ENCODE peak calls at places on chromosomes 7 and 10, in eight cellular contexts. One of them, this sample, is unnamed.

GRCh38 chr7:2927592-2927991 is 83.5 kb upstream of the GNA12 start:
- DNase-seq in GOT3: no peak
- DNase-seq in GM04504: no peak
- DNase-seq in effector memory CD4-positive, alpha-beta T cell: no peak
- DNase-seq in thyroid gland: no peak
- DNase-seq in activated CD8-positive, alpha-beta memory T cell treated with anti-CD3 and anti-CD28 coated beads for 4 hours: no peak
- DNase-seq in nucleus accumbens: no peak
- DNase-seq in T-helper 9 cell: no peak
- DNase-seq in this sample: no peak

GRCh38 chr10:93458821-93459257 is 23.3 kb downstream of the MYOF start:
- DNase-seq in GOT3: peak
- DNase-seq in GM04504: peak
- DNase-seq in effector memory CD4-positive, alpha-beta T cell: no peak
- DNase-seq in thyroid gland: peak
- DNase-seq in activated CD8-positive, alpha-beta memory T cell treated with anti-CD3 and anti-CD28 coated beads for 4 hours: no peak
- DNase-seq in nucleus accumbens: no peak
- DNase-seq in T-helper 9 cell: no peak
- DNase-seq in this sample: no peak

GRCh38 chr7:33744293-33744692 is 161.0 kb upstream of the BMPER start:
- DNase-seq in GOT3: no peak
- DNase-seq in GM04504: no peak
- DNase-seq in effector memory CD4-positive, alpha-beta T cell: no peak
- DNase-seq in thyroid gland: no peak
- DNase-seq in activated CD8-positive, alpha-beta memory T cell treated with anti-CD3 and anti-CD28 coated beads for 4 hours: no peak
- DNase-seq in nucleus accumbens: no peak
- DNase-seq in T-helper 9 cell: no peak
- DNase-seq in this sample: no peak

GRCh38 chr7:152136623-152137022 is 111.1 kb downstream of the GALNT11 start:
- DNase-seq in GOT3: no peak
- DNase-seq in GM04504: peak
- DNase-seq in effector memory CD4-positive, alpha-beta T cell: no peak
- DNase-seq in thyroid gland: no peak
- DNase-seq in activated CD8-positive, alpha-beta memory T cell treated with anti-CD3 and anti-CD28 coated beads for 4 hours: no peak
- DNase-seq in nucleus accumbens: no peak
- DNase-seq in T-helper 9 cell: no peak
- DNase-seq in this sample: no peak

GRCh38 chr10:92757066-92757716 is 67.4 kb downstream of the HHEX start:
- DNase-seq in GOT3: no peak
- DNase-seq in GM04504: peak
- DNase-seq in effector memory CD4-positive, alpha-beta T cell: no peak
- DNase-seq in thyroid gland: peak
- DNase-seq in activated CD8-positive, alpha-beta memory T cell treated with anti-CD3 and anti-CD28 coated beads for 4 hours: no peak
- DNase-seq in nucleus accumbens: peak
- DNase-seq in T-helper 9 cell: no peak
- DNase-seq in this sample: no peak

GRCh38 chr7:2040893-2041270 is 191.9 kb downstream of the MAD1L1 start:
- DNase-seq in GOT3: no peak
- DNase-seq in GM04504: no peak
- DNase-seq in effector memory CD4-positive, alpha-beta T cell: no peak
- DNase-seq in thyroid gland: no peak
- DNase-seq in activated CD8-positive, alpha-beta memory T cell treated with anti-CD3 and anti-CD28 coated beads for 4 hours: no peak
- DNase-seq in nucleus accumbens: no peak
- DNase-seq in T-helper 9 cell: no peak
- DNase-seq in this sample: no peak

GRCh38 chr7:14717711-14718304 is 184.7 kb downstream of the DGKB start:
- DNase-seq in GOT3: no peak
- DNase-seq in GM04504: no peak
- DNase-seq in effector memory CD4-positive, alpha-beta T cell: no peak
- DNase-seq in thyroid gland: no peak
- DNase-seq in activated CD8-positive, alpha-beta memory T cell treated with anti-CD3 and anti-CD28 coated beads for 4 hours: no peak
- DNase-seq in nucleus accumbens: no peak
- DNase-seq in T-helper 9 cell: no peak
- DNase-seq in this sample: no peak

GRCh38 chr10:75043256-75044121 is 68.0 kb upstream of the SAMD8 start:
- DNase-seq in GOT3: no peak
- DNase-seq in GM04504: no peak
- DNase-seq in effector memory CD4-positive, alpha-beta T cell: peak
- DNase-seq in thyroid gland: no peak
- DNase-seq in activated CD8-positive, alpha-beta memory T cell treated with anti-CD3 and anti-CD28 coated beads for 4 hours: no peak
- DNase-seq in nucleus accumbens: no peak
- DNase-seq in T-helper 9 cell: peak
- DNase-seq in this sample: peak

GRCh38 chr7:101546308-101546936 is 82.7 kb downstream of the MYL10 start:
- DNase-seq in GOT3: no peak
- DNase-seq in GM04504: no peak
- DNase-seq in effector memory CD4-positive, alpha-beta T cell: no peak
- DNase-seq in thyroid gland: no peak
- DNase-seq in activated CD8-positive, alpha-beta memory T cell treated with anti-CD3 and anti-CD28 coated beads for 4 hours: no peak
- DNase-seq in nucleus accumbens: no peak
- DNase-seq in T-helper 9 cell: no peak
- DNase-seq in this sample: no peak

GRCh38 chr7:22559829-22560489 is 60.0 kb upstream of the STEAP1B start:
- DNase-seq in GOT3: peak
- DNase-seq in GM04504: peak
- DNase-seq in effector memory CD4-positive, alpha-beta T cell: peak
- DNase-seq in thyroid gland: peak
- DNase-seq in activated CD8-positive, alpha-beta memory T cell treated with anti-CD3 and anti-CD28 coated beads for 4 hours: peak
- DNase-seq in nucleus accumbens: no peak
- DNase-seq in T-helper 9 cell: peak
- DNase-seq in this sample: no peak

GRCh38 chr7:97506728-97507127 is 225.2 kb upstream of the TAC1 start:
- DNase-seq in GOT3: no peak
- DNase-seq in GM04504: no peak
- DNase-seq in effector memory CD4-positive, alpha-beta T cell: no peak
- DNase-seq in thyroid gland: no peak
- DNase-seq in activated CD8-positive, alpha-beta memory T cell treated with anti-CD3 and anti-CD28 coated beads for 4 hours: no peak
- DNase-seq in nucleus accumbens: no peak
- DNase-seq in T-helper 9 cell: no peak
- DNase-seq in this sample: peak

GRCh38 chr7:117132385-117133120 is 179.3 kb downstream of the ST7 start:
- DNase-seq in GOT3: no peak
- DNase-seq in GM04504: peak
- DNase-seq in effector memory CD4-positive, alpha-beta T cell: no peak
- DNase-seq in thyroid gland: no peak
- DNase-seq in activated CD8-positive, alpha-beta memory T cell treated with anti-CD3 and anti-CD28 coated beads for 4 hours: no peak
- DNase-seq in nucleus accumbens: no peak
- DNase-seq in T-helper 9 cell: no peak
- DNase-seq in this sample: no peak

GRCh38 chr10:71569775-71570588 is 149.6 kb downstream of the C10orf105 start:
- DNase-seq in GOT3: no peak
- DNase-seq in GM04504: peak
- DNase-seq in effector memory CD4-positive, alpha-beta T cell: peak
- DNase-seq in thyroid gland: peak
- DNase-seq in activated CD8-positive, alpha-beta memory T cell treated with anti-CD3 and anti-CD28 coated beads for 4 hours: peak
- DNase-seq in nucleus accumbens: peak
- DNase-seq in T-helper 9 cell: peak
- DNase-seq in this sample: peak

GRCh38 chr7:157689269-157690057 is 352.7 kb downstream of the DNAJB6 start:
- DNase-seq in GOT3: no peak
- DNase-seq in GM04504: no peak
- DNase-seq in effector memory CD4-positive, alpha-beta T cell: no peak
- DNase-seq in thyroid gland: no peak
- DNase-seq in activated CD8-positive, alpha-beta memory T cell treated with anti-CD3 and anti-CD28 coated beads for 4 hours: no peak
- DNase-seq in nucleus accumbens: no peak
- DNase-seq in T-helper 9 cell: no peak
- DNase-seq in this sample: no peak

GRCh38 chr7:2018786-2019692 is 213.7 kb downstream of the MAD1L1 start:
- DNase-seq in GOT3: no peak
- DNase-seq in GM04504: peak
- DNase-seq in effector memory CD4-positive, alpha-beta T cell: no peak
- DNase-seq in thyroid gland: no peak
- DNase-seq in activated CD8-positive, alpha-beta memory T cell treated with anti-CD3 and anti-CD28 coated beads for 4 hours: no peak
- DNase-seq in nucleus accumbens: no peak
- DNase-seq in T-helper 9 cell: no peak
- DNase-seq in this sample: no peak

GRCh38 chr10:22599048-22599561 is 115.3 kb downstream of the PIP4K2A start:
- DNase-seq in GOT3: no peak
- DNase-seq in GM04504: peak
- DNase-seq in effector memory CD4-positive, alpha-beta T cell: no peak
- DNase-seq in thyroid gland: no peak
- DNase-seq in activated CD8-positive, alpha-beta memory T cell treated with anti-CD3 and anti-CD28 coated beads for 4 hours: no peak
- DNase-seq in nucleus accumbens: no peak
- DNase-seq in T-helper 9 cell: no peak
- DNase-seq in this sample: no peak

GRCh38 chr10:3652886-3653285 is 132.1 kb downstream of the KLF6 start:
- DNase-seq in GOT3: no peak
- DNase-seq in GM04504: no peak
- DNase-seq in effector memory CD4-positive, alpha-beta T cell: no peak
- DNase-seq in thyroid gland: no peak
- DNase-seq in activated CD8-positive, alpha-beta memory T cell treated with anti-CD3 and anti-CD28 coated beads for 4 hours: no peak
- DNase-seq in nucleus accumbens: no peak
- DNase-seq in T-helper 9 cell: no peak
- DNase-seq in this sample: no peak

GRCh38 chr10:89771684-89772083 is 70.3 kb downstream of the KIF20B start:
- DNase-seq in GOT3: no peak
- DNase-seq in GM04504: no peak
- DNase-seq in effector memory CD4-positive, alpha-beta T cell: no peak
- DNase-seq in thyroid gland: no peak
- DNase-seq in activated CD8-positive, alpha-beta memory T cell treated with anti-CD3 and anti-CD28 coated beads for 4 hours: no peak
- DNase-seq in nucleus accumbens: no peak
- DNase-seq in T-helper 9 cell: no peak
- DNase-seq in this sample: no peak

GRCh38 chr7:76122516-76123239 is 74.8 kb downstream of the MDH2 start:
- DNase-seq in GOT3: no peak
- DNase-seq in GM04504: no peak
- DNase-seq in effector memory CD4-positive, alpha-beta T cell: no peak
- DNase-seq in thyroid gland: no peak
- DNase-seq in activated CD8-positive, alpha-beta memory T cell treated with anti-CD3 and anti-CD28 coated beads for 4 hours: no peak
- DNase-seq in nucleus accumbens: no peak
- DNase-seq in T-helper 9 cell: no peak
- DNase-seq in this sample: no peak

GRCh38 chr7:21675255-21675654 is 132.4 kb downstream of the DNAH11 start:
- DNase-seq in GOT3: no peak
- DNase-seq in GM04504: no peak
- DNase-seq in effector memory CD4-positive, alpha-beta T cell: no peak
- DNase-seq in thyroid gland: no peak
- DNase-seq in activated CD8-positive, alpha-beta memory T cell treated with anti-CD3 and anti-CD28 coated beads for 4 hours: no peak
- DNase-seq in nucleus accumbens: no peak
- DNase-seq in T-helper 9 cell: no peak
- DNase-seq in this sample: no peak

GRCh38 chr7:23242321-23242720 is 4.3 kb upstream of the GPNMB start:
- DNase-seq in GOT3: no peak
- DNase-seq in GM04504: no peak
- DNase-seq in effector memory CD4-positive, alpha-beta T cell: no peak
- DNase-seq in thyroid gland: no peak
- DNase-seq in activated CD8-positive, alpha-beta memory T cell treated with anti-CD3 and anti-CD28 coated beads for 4 hours: no peak
- DNase-seq in nucleus accumbens: no peak
- DNase-seq in T-helper 9 cell: no peak
- DNase-seq in this sample: no peak

GRCh38 chr10:34184901-34185386 is 630.2 kb downstream of the PARD3 start:
- DNase-seq in GOT3: no peak
- DNase-seq in GM04504: no peak
- DNase-seq in effector memory CD4-positive, alpha-beta T cell: no peak
- DNase-seq in thyroid gland: no peak
- DNase-seq in activated CD8-positive, alpha-beta memory T cell treated with anti-CD3 and anti-CD28 coated beads for 4 hours: no peak
- DNase-seq in nucleus accumbens: no peak
- DNase-seq in T-helper 9 cell: no peak
- DNase-seq in this sample: no peak

GRCh38 chr7:11252011-11252607 is 278.4 kb downstream of the PHF14 start:
- DNase-seq in GOT3: no peak
- DNase-seq in GM04504: no peak
- DNase-seq in effector memory CD4-positive, alpha-beta T cell: no peak
- DNase-seq in thyroid gland: no peak
- DNase-seq in activated CD8-positive, alpha-beta memory T cell treated with anti-CD3 and anti-CD28 coated beads for 4 hours: no peak
- DNase-seq in nucleus accumbens: no peak
- DNase-seq in T-helper 9 cell: no peak
- DNase-seq in this sample: no peak

GRCh38 chr10:47339759-47340612 is 8.2 kb upstream of the RBP3 start:
- DNase-seq in GOT3: no peak
- DNase-seq in GM04504: no peak
- DNase-seq in effector memory CD4-positive, alpha-beta T cell: no peak
- DNase-seq in thyroid gland: no peak
- DNase-seq in activated CD8-positive, alpha-beta memory T cell treated with anti-CD3 and anti-CD28 coated beads for 4 hours: no peak
- DNase-seq in nucleus accumbens: no peak
- DNase-seq in T-helper 9 cell: no peak
- DNase-seq in this sample: no peak

GRCh38 chr7:114865564-114865963 is 56.3 kb upstream of the MDFIC start:
- DNase-seq in GOT3: no peak
- DNase-seq in GM04504: peak
- DNase-seq in effector memory CD4-positive, alpha-beta T cell: peak
- DNase-seq in thyroid gland: peak
- DNase-seq in activated CD8-positive, alpha-beta memory T cell treated with anti-CD3 and anti-CD28 coated beads for 4 hours: peak
- DNase-seq in nucleus accumbens: no peak
- DNase-seq in T-helper 9 cell: peak
- DNase-seq in this sample: peak

GRCh38 chr10:110141185-110141584 is 66.2 kb upstream of the MXI1 start:
- DNase-seq in GOT3: no peak
- DNase-seq in GM04504: no peak
- DNase-seq in effector memory CD4-positive, alpha-beta T cell: no peak
- DNase-seq in thyroid gland: no peak
- DNase-seq in activated CD8-positive, alpha-beta memory T cell treated with anti-CD3 and anti-CD28 coated beads for 4 hours: no peak
- DNase-seq in nucleus accumbens: no peak
- DNase-seq in T-helper 9 cell: no peak
- DNase-seq in this sample: no peak